ENCODE peak calls at places on chromosomes 4 and X, in eight cellular contexts. I is endothelial cell, G is COR-L47, L is EL, A is AML-193, E is NCI-H69, R is aorta, C is left ventricle myocardium superior. V is an unnamed sample.

GRCh38 chr4:38803833-38804653 is 548 bp downstream of the TLR1 start:
- DNase-seq in R (no peak), E (no peak), L (no peak), G (no peak), C (no peak), A (no peak), I (no peak), V (no peak)

GRCh38 chr4:99811850-99812249 is 4.8 kb upstream of the DAPP1 start:
- DNase-seq in G (peak; percentile 52), R (no peak), L (peak; percentile 15), A (peak; percentile 91), I (peak; percentile 28), C (no peak), E (peak; percentile 53), V (no peak)

GRCh38 chr4:152950402-152951274 is 14.5 kb downstream of the FHDC1 start:
- DNase-seq in R (no peak), L (no peak), E (peak; percentile 40), A (no peak), I (no peak), G (no peak), C (no peak), V (no peak)

GRCh38 chr4:24895461-24895860 is 17.4 kb downstream of the CCDC149 start:
- DNase-seq in A (no peak), R (no peak), L (no peak), G (no peak), E (no peak), C (no peak), I (no peak), V (no peak)

GRCh38 chr4:170887396-170887795 is 797.6 kb upstream of the AADAT start:
- DNase-seq in C (no peak), R (no peak), E (no peak), A (no peak), G (no peak), I (no peak), L (no peak), V (no peak)

GRCh38 chr4:182556576-182556975 is 313.4 kb downstream of the TENM3 start:
- DNase-seq in A (no peak), I (no peak), E (peak; percentile 56), R (no peak), G (no peak), C (no peak), L (no peak), V (no peak)

GRCh38 chr4:89212666-89213381 is 94.8 kb downstream of the GPRIN3 start:
- DNase-seq in A (no peak), I (no peak), R (no peak), L (no peak), C (no peak), G (no peak), E (peak; percentile 69), V (no peak)

GRCh38 chr4:140300271-140300970 is 73.0 kb upstream of the SCOC start:
- DNase-seq in I (no peak), R (no peak), G (no peak), A (peak; percentile 22), L (peak; percentile 83), C (no peak), E (peak; percentile 60), V (no peak)

GRCh38 chrX:153969125-153969903 is 2.3 kb downstream of the HCFC1 start:
- DNase-seq in R (no peak), A (no peak), G (no peak), C (no peak), L (peak; percentile 12), I (no peak), E (no peak), V (no peak)

GRCh38 chrX:6012357-6012756 is 216.3 kb downstream of the NLGN4X start:
- DNase-seq in A (no peak), R (no peak), G (no peak), C (no peak), I (no peak), E (no peak), L (no peak), V (no peak)

GRCh38 chr4:136458326-136458725 is 1074.0 kb downstream of the PCDH18 start:
- DNase-seq in G (no peak), L (no peak), A (no peak), E (no peak), C (no peak), I (no peak), R (no peak), V (no peak)

GRCh38 chr4:13483142-13484044 is 747 bp downstream of the RAB28 start:
- DNase-seq in E (peak; percentile 78), C (no peak), L (peak; percentile 79), G (peak; percentile 32), R (no peak), I (peak; percentile 51), A (peak; percentile 42), V (no peak)

GRCh38 chr4:20237894-20238537 is 13.7 kb upstream of the SLIT2 start:
- DNase-seq in C (no peak), I (no peak), G (no peak), R (no peak), E (no peak), L (no peak), A (no peak), V (no peak)

GRCh38 chr4:26410385-26411293 is 79.6 kb downstream of the CCKAR start:
- DNase-seq in I (peak; percentile 55), L (peak; percentile 66), E (peak; percentile 47), R (no peak), C (no peak), A (peak; percentile 67), G (peak; percentile 41), V (peak; percentile 43)

GRCh38 chr4:69718376-69719293 is 41.8 kb downstream of the SULT1B1 start:
- DNase-seq in C (no peak), E (no peak), I (no peak), L (no peak), R (no peak), G (no peak), A (peak; percentile 61), V (no peak)

GRCh38 chrX:40539214-40540142 is 41.3 kb upstream of the ATP6AP2 start:
- DNase-seq in I (peak; percentile 25), G (no peak), R (no peak), E (peak; percentile 80), A (peak; percentile 71), L (peak; percentile 60), C (peak; percentile 48), V (no peak)

GRCh38 chr4:104395219-104395618 is 99.5 kb downstream of the CXXC4 start:
- DNase-seq in L (no peak), C (no peak), R (no peak), A (no peak), E (peak; percentile 96), I (no peak), G (peak; percentile 84), V (peak; percentile 25)

GRCh38 chr4:188042191-188042590 is 46.6 kb downstream of the ZFP42 start:
- DNase-seq in A (no peak), I (no peak), C (no peak), G (no peak), R (no peak), L (no peak), E (peak; percentile 0), V (no peak)

GRCh38 chr4:147488551-147488950 is 7.7 kb downstream of the EDNRA start:
- DNase-seq in L (no peak), C (no peak), R (no peak), G (no peak), I (no peak), A (no peak), E (no peak), V (no peak)

GRCh38 chr4:41285202-41285876 is 28.6 kb downstream of the UCHL1 start:
- DNase-seq in L (no peak), E (peak; percentile 9), A (no peak), C (no peak), I (no peak), R (no peak), G (no peak), V (no peak)

GRCh38 chrX:74450803-74451449 is 29.6 kb downstream of the SLC16A2 start:
- DNase-seq in I (no peak), E (no peak), L (peak; percentile 91), A (peak; percentile 64), G (no peak), R (no peak), C (no peak), V (no peak)

GRCh38 chr4:157992038-157992706 is 180.7 kb downstream of the GASK1B start:
- DNase-seq in I (peak; percentile 62), L (peak; percentile 66), R (no peak), C (no peak), G (peak; percentile 47), E (peak; percentile 73), A (peak; percentile 85), V (no peak)

GRCh38 chrX:132016628-132017430 is 6.3 kb upstream of the STK26 start:
- DNase-seq in R (no peak), E (no peak), I (no peak), A (no peak), C (no peak), L (no peak), G (no peak), V (no peak)

GRCh38 chr4:152480901-152481300 is 55.0 kb downstream of the FBXW7 start:
- DNase-seq in I (no peak), E (no peak), C (no peak), G (no peak), R (no peak), L (no peak), A (no peak), V (no peak)

GRCh38 chrX:39721570-39722279 is 376.0 kb downstream of the BCOR start:
- DNase-seq in G (no peak), A (no peak), L (peak; percentile 26), R (no peak), E (no peak), I (no peak), C (no peak), V (no peak)

GRCh38 chrX:78708171-78708570 is 39.3 kb upstream of the LPAR4 start:
- DNase-seq in I (peak; percentile 4), R (no peak), C (no peak), L (peak; percentile 39), G (no peak), E (no peak), A (peak; percentile 10), V (no peak)

GRCh38 chr4:114659386-114660008 is 60.9 kb downstream of the UGT8 start:
- DNase-seq in E (peak; percentile 84), I (peak; percentile 64), G (peak; percentile 73), A (peak; percentile 31), C (no peak), L (peak; percentile 44), R (no peak), V (peak; percentile 86)

GRCh38 chr4:150074064-150074463 is 4.2 kb upstream of the DCLK2 start:
- DNase-seq in I (no peak), A (no peak), G (no peak), C (no peak), R (no peak), L (no peak), E (no peak), V (no peak)

GRCh38 chrX:32293962-32294708 is 917.2 kb downstream of the DMD start:
- DNase-seq in C (no peak), L (no peak), A (no peak), G (no peak), R (no peak), E (no peak), I (no peak), V (no peak)

GRCh38 chr4:2824329-2825183 is 19.1 kb upstream of the ADD1 start:
- DNase-seq in I (no peak), E (no peak), G (no peak), A (no peak), R (peak; percentile 72), C (peak; percentile 58), L (no peak), V (no peak)

GRCh38 chr4:86927843-86928395 is 6.9 kb upstream of the AFF1 start:
- DNase-seq in C (no peak), I (no peak), L (peak; percentile 95), A (peak; percentile 51), G (no peak), R (no peak), E (no peak), V (no peak)